ENCODE peak calls at places on chromosomes 3 and 15, in four cellular contexts. P is GM10248, V is left ventricle myocardium inferior, C is adipocyte. Y is an unnamed sample.

GRCh38 chr3:188338081-188338480 is 184.1 kb downstream of the LPP start:
- DNase-seq in P (no peak), C (peak), V (no peak), Y (peak)

GRCh38 chr15:69623521-69624513 is 171.2 kb downstream of the RPLP1 start:
- DNase-seq in C (no peak), V (no peak), P (no peak), Y (no peak)

GRCh38 chr3:5019411-5020261 is 40.4 kb downstream of the BHLHE40 start:
- DNase-seq in P (no peak), C (no peak), V (no peak), Y (no peak)

GRCh38 chr15:75195766-75196241 is 5.9 kb upstream of the C15orf39 start:
- DNase-seq in V (no peak), C (no peak), P (no peak), Y (no peak)

GRCh38 chr3:43531835-43532234 is 90.0 kb downstream of the ANO10 start:
- DNase-seq in V (no peak), C (peak), P (no peak), Y (peak)

GRCh38 chr15:68699881-68700394 is 120.8 kb downstream of the ANP32A start:
- DNase-seq in V (peak), C (no peak), P (no peak), Y (peak)

GRCh38 chr15:44667039-44667360 is 3.5 kb upstream of the SPG11 start:
- DNase-seq in C (no peak), P (no peak), V (no peak), Y (no peak)

GRCh38 chr3:121627211-121627610 is 33.5 kb downstream of the HCLS1 start:
- DNase-seq in C (no peak), P (no peak), V (no peak), Y (no peak)

GRCh38 chr15:38593523-38593922 is 28.9 kb upstream of the RASGRP1 start:
- DNase-seq in P (no peak), C (no peak), V (no peak), Y (no peak)

GRCh38 chr15:81280696-81281095 is 43.2 kb downstream of the STARD5 start:
- DNase-seq in C (no peak), P (no peak), V (no peak), Y (no peak)

GRCh38 chr3:90010341-90010740 is 902.9 kb downstream of the EPHA3 start:
- DNase-seq in P (no peak), V (no peak), C (peak), Y (no peak)

GRCh38 chr3:156474560-156475389 is 80.1 kb downstream of the SSR3 start:
- DNase-seq in V (no peak), C (no peak), P (peak), Y (peak)

GRCh38 chr15:67405208-67406191 is 115.4 kb upstream of the C15orf61 start:
- DNase-seq in V (no peak), C (peak), P (no peak), Y (peak)

GRCh38 chr15:75069301-75069925 is 46.0 kb downstream of the PPCDC start:
- DNase-seq in P (peak), V (no peak), C (no peak), Y (no peak)

GRCh38 chr15:99480223-99480810 is 85.5 kb upstream of the MEF2A start:
- DNase-seq in P (no peak), C (no peak), V (no peak), Y (no peak)

GRCh38 chr3:151412989-151413388 is 28.4 kb upstream of the P2RY12 start:
- DNase-seq in C (no peak), P (no peak), V (no peak), Y (no peak)

GRCh38 chr3:197197334-197197733 is 101.1 kb downstream of the DLG1 start:
- DNase-seq in V (no peak), C (no peak), P (no peak), Y (no peak)

GRCh38 chr15:51240066-51240465 is 98.3 kb downstream of the CYP19A1 start:
- DNase-seq in C (no peak), V (no peak), P (no peak), Y (no peak)

GRCh38 chr3:127706312-127706711 is 33.6 kb downstream of the ABTB1 start:
- DNase-seq in P (no peak), V (peak), C (no peak), Y (no peak)

GRCh38 chr3:38586546-38587520 is 62.7 kb downstream of the SCN5A start:
- DNase-seq in C (no peak), P (no peak), V (no peak), Y (no peak)

GRCh38 chr3:54053882-54054281 is 68.5 kb upstream of the CACNA2D3 start:
- DNase-seq in C (no peak), P (no peak), V (no peak), Y (no peak)

GRCh38 chr15:42084465-42085235 is 9.7 kb downstream of the PLA2G4D start:
- DNase-seq in P (peak), V (peak), C (peak), Y (peak)

GRCh38 chr15:37104413-37105392 is 4.4 kb upstream of the MEIS2 start:
- DNase-seq in V (no peak), P (no peak), C (no peak), Y (no peak)

GRCh38 chr15:55799287-55800212 is 56.6 kb upstream of the PRTG start:
- DNase-seq in V (peak), P (peak), C (peak), Y (no peak)

GRCh38 chr3:86771741-86772512 is 219.0 kb downstream of the VGLL3 start:
- DNase-seq in P (no peak), V (no peak), C (no peak), Y (no peak)

GRCh38 chr3:141047168-141047567 is 4.0 kb upstream of the SPSB4 start:
- DNase-seq in P (no peak), V (no peak), C (no peak), Y (no peak)

GRCh38 chr15:62360286-62360685 is 195.2 kb upstream of the C2CD4B start:
- DNase-seq in P (no peak), C (no peak), V (no peak), Y (no peak)

GRCh38 chr3:186839874-186840641 is 2.5 kb upstream of the ADIPOQ start:
- DNase-seq in V (no peak), P (no peak), C (peak), Y (peak)

Y was measured in AG10803.